ENCODE peak calls at places on chromosomes 16 and 17, in seven cellular contexts. K is body of pancreas; E is CD8-positive, alpha-beta T cell; F is transverse colon; W is dorsolateral prefrontal cortex; P is esophagus squamous epithelium; S is tibial artery. J is an unnamed sample.

GRCh38 chr16:65884018-65884417 is 482.5 kb upstream of the CDH5 start:
- DNase-seq in K (no peak), E (no peak), F (no peak), W (no peak), P (no peak), S (no peak), J (no peak)

GRCh38 chr17:34826332-34826731 is 134.9 kb downstream of the CCT6B start:
- DNase-seq in K (no peak), E (no peak), F (no peak), W (no peak), P (no peak), S (no peak), J (no peak)

GRCh38 chr16:86300746-86301480 is 209.4 kb upstream of the FOXF1 start:
- DNase-seq in K (no peak), E (no peak), F (no peak), W (no peak), P (no peak), S (no peak), J (no peak)

GRCh38 chr17:5941258-5941657 is 128.9 kb upstream of the WSCD1 start:
- DNase-seq in K (no peak), E (no peak), F (no peak), W (no peak), P (no peak), S (no peak), J (no peak)

GRCh38 chr17:67359960-67360817 is 6.2 kb downstream of the PSMD12 start:
- DNase-seq in K (no peak), E (peak), F (no peak), W (no peak), P (no peak), S (no peak), J (no peak)

GRCh38 chr16:25633549-25633948 is 58.2 kb upstream of the HS3ST4 start:
- DNase-seq in K (no peak), E (no peak), F (no peak), W (no peak), P (no peak), S (no peak), J (no peak)

GRCh38 chr16:85421338-85422123 is 191.6 kb upstream of the GSE1 start:
- DNase-seq in K (peak), E (no peak), F (no peak), W (no peak), P (no peak), S (peak), J (no peak)

GRCh38 chr17:81396722-81397313 is 1.6 kb downstream of the BAHCC1 start:
- DNase-seq in K (no peak), E (peak), F (no peak), W (no peak), P (no peak), S (no peak), J (no peak)

GRCh38 chr17:61556224-61557188 is 34.5 kb downstream of the NACA2 start:
- DNase-seq in K (no peak), E (no peak), F (no peak), W (no peak), P (no peak), S (no peak), J (no peak)

DNA sequence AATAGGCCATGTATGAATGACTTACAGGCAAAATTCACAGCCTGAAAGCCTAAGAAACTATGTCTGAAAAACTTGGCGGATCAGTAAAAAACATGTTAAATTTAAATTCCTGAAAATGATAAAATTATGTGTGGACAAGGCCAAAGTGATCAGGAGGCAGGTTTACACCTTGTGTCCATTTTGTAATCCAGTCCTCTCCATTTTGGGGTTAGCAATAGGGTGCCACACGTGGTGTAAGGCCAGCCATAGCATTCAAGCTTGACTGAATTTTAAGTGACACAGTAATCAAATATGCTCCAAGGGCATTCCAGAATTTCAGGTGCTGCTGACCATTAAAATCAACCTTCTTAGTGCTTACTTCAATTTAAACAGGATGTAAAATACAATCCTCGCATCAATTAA is 2.7 kb downstream of the RNF43 start:
- DNase-seq in K (peak), E (no peak), F (no peak), W (no peak), P (no peak), S (no peak), J (no peak)
- H3K4me3 ChIP-seq in K (peak), E (no peak), F (peak), W (no peak), P (peak), S (no peak), J (no peak)

GRCh38 chr17:43543771-43544575 is 2.2 kb downstream of the ETV4 start:
- DNase-seq in K (no peak), E (no peak), F (no peak), W (no peak), P (no peak), S (no peak), J (no peak)
- H3K4me3 ChIP-seq in K (no peak), E (no peak), F (no peak), W (no peak), P (no peak), S (no peak), J (no peak)

DNA sequence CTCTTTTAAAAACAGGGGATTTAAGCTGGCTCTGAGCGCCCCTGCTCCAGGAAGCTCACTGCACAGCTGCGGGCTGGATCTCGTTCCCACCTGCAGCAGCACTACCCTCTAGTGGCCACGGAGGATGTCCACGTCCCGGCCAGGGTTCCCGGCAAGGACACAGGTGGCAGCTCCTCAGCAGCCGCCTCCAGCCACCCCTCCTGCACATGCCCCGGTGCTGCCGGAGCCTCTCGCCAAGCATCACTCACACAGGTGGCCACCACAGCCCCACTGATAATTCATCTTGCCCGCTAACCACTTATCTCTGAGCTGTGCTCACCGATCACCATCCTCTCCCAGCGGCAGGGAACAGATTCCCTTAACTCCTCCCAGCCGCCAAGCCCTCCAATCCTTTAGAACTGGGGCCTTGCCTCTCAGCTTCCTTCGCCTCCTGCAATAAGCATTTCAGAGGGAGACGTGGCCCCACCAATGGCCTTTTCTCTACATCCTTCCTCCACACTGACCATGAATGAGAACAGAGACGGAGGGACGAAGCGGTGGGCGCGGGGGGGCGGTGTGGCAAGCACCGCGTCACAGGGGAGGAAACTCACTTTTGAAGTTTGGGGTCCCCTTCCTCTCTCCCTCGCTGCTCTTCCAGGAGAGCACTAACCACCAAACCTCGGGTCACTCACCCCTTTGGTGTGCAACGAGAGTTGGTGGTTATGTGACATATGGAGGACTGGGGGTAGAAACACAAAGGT is 222.1 kb downstream of the RBFOX3 start:
- DNase-seq in K (peak), E (no peak), F (peak), W (peak), P (no peak), S (no peak), J (peak)
- H3K4me3 ChIP-seq in K (no peak), E (no peak), F (no peak), W (no peak), P (no peak), S (no peak), J (no peak)

GRCh38 chr17:32445976-32446375 is 1.7 kb downstream of the PSMD11 start:
- DNase-seq in K (no peak), E (no peak), F (no peak), W (no peak), P (no peak), S (no peak), J (no peak)
- H3K4me3 ChIP-seq in K (no peak), E (no peak), F (peak), W (peak), P (no peak), S (no peak), J (no peak)

DNA sequence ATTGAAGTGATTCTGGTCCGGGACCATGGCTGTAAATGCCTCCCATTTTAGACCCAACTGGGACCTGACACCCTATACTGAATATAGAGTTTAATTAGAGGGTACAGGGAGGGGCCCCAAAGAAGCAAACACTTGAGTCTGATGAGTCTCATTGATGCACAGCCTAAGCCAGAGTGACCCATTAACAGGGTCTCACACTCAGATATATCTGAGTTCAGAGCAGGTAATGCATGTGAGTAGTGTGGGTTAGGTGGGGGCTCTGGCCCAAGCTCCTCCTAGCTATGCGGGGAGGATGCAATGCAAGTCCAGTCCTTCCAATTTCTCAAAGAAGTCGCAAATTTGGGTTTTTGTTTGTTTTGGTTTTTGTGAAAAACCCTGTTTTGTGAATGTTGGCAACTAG is 17.1 kb upstream of the MARCHF10 start:
- DNase-seq in K (no peak), E (no peak), F (no peak), W (no peak), P (no peak), S (no peak), J (no peak)
- H3K4me3 ChIP-seq in K (no peak), E (no peak), F (no peak), W (no peak), P (no peak), S (no peak), J (no peak)

GRCh38 chr16:50506543-50506937 is 41.7 kb upstream of the NKD1 start:
- DNase-seq in K (no peak), E (no peak), F (no peak), W (no peak), P (no peak), S (no peak), J (no peak)

GRCh38 chr16:50507397-50507796 is 40.8 kb upstream of the NKD1 start:
- DNase-seq in K (no peak), E (no peak), F (no peak), W (no peak), P (no peak), S (no peak), J (no peak)

GRCh38 chr16:50505714-50506542 is 42.3 kb upstream of the NKD1 start:
- DNase-seq in K (no peak), E (no peak), F (no peak), W (no peak), P (no peak), S (no peak), J (no peak)

GRCh38 chr16:50505115-50505514 is 43.1 kb upstream of the NKD1 start:
- DNase-seq in K (no peak), E (no peak), F (no peak), W (no peak), P (no peak), S (no peak), J (no peak)

GRCh38 chr16:50509521-50510341 is 38.5 kb upstream of the NKD1 start:
- DNase-seq in K (peak), E (no peak), F (peak), W (no peak), P (no peak), S (no peak), J (no peak)
- H3K4me3 ChIP-seq in K (no peak), E (no peak), F (no peak), W (no peak), P (no peak), S (no peak), J (no peak)

GRCh38 chr16:89712476-89712805 is 8.3 kb downstream of the VPS9D1 start:
- DNase-seq in K (no peak), E (no peak), F (no peak), W (no peak), P (no peak), S (no peak), J (no peak)
- H3K4me3 ChIP-seq in K (no peak), E (peak), F (peak), W (no peak), P (peak), S (no peak), J (no peak)

GRCh38 chr17:38605852-38606645 is at the start of gene SRCIN1:
- DNase-seq in K (peak), E (peak), F (peak), W (peak), P (no peak), S (no peak), J (no peak)

GRCh38 chr17:38605230-38605851 is 411 bp downstream of the SRCIN1 start:
- DNase-seq in K (no peak), E (no peak), F (no peak), W (no peak), P (no peak), S (no peak), J (no peak)

GRCh38 chr17:38603786-38604478 is 1.8 kb downstream of the SRCIN1 start:
- DNase-seq in K (no peak), E (no peak), F (no peak), W (no peak), P (no peak), S (no peak), J (no peak)

GRCh38 chr17:38602862-38603785 is 2.6 kb downstream of the SRCIN1 start:
- DNase-seq in K (no peak), E (no peak), F (no peak), W (no peak), P (no peak), S (no peak), J (no peak)

DNA sequence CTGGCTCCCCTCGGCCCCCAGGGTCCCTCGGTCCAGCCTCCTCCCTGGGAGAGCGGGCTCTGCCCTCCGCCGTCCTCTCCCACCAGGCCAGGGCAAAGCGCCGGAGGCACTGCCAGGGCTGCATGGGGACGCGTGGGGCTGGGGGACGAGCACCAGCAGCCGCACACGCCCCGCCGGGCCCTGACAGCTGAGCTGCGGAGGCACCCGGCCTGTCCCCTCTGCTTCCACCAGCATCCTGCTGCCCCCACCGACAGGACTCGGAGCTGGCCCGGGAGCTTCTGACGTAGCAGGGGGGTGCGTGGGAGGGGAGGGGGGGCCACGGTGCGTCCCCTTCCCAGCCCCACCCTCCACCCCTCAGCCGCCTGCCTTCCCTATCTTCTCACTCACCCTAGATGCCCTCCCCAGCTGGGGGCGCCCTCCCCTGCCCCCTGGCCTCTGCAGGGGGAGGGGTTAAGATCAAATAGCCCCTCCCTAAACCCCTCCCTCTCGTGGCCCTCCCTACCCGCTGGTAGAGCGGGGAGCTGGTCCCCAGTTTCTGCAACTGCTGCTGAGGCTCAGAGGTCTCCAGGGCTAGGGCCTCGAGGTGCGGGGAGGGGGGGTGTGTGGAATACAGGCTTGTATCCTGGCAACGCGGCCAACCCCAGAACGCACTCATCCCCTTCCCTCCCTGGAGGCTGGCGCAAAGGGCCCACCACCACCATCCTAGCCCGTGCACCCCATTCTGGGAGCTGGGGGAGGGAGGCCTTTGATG is 1.1 kb downstream of the SRCIN1 start:
- DNase-seq in K (no peak), E (no peak), F (no peak), W (peak), P (no peak), S (no peak), J (no peak)
- H3K4me3 ChIP-seq in K (no peak), E (no peak), F (no peak), W (peak), P (no peak), S (no peak), J (no peak)

GRCh38 chr16:50743575-50744225 is 1.8 kb downstream of the CYLD start:
- DNase-seq in K (no peak), E (no peak), F (no peak), W (no peak), P (no peak), S (no peak), J (no peak)
- H3K4me3 ChIP-seq in K (no peak), E (peak), F (peak), W (peak), P (no peak), S (no peak), J (no peak)

GRCh38 chr17:44558349-44559287 is 1.3 kb downstream of the FZD2 start:
- DNase-seq in K (peak), E (no peak), F (no peak), W (no peak), P (no peak), S (no peak), J (no peak)
- H3K4me3 ChIP-seq in K (no peak), E (no peak), F (peak), W (peak), P (no peak), S (peak), J (no peak)